ENCODE peak calls at places on chromosomes 12 and 14, in five cellular contexts. T is Caki2, U is amniotic stem cell, N is mesothelial cell of epicardium, J is GDM1. L is an unnamed sample.

GRCh38 chr12:111791507-111791906 is 24.8 kb downstream of the ALDH2 start:
- DNase-seq in T (no peak), U (no peak), N (no peak), J (no peak), L (no peak)

GRCh38 chr14:76922599-76922998 is 96.4 kb downstream of the LRRC74A start:
- DNase-seq in T (no peak), U (no peak), N (no peak), J (no peak), L (no peak)

GRCh38 chr12:115261691-115262398 is 577.9 kb upstream of the TBX3 start:
- DNase-seq in T (peak), U (no peak), N (no peak), J (no peak), L (no peak)

GRCh38 chr12:53011889-53012288 is 5.6 kb downstream of the EIF4B start:
- DNase-seq in T (peak), U (no peak), N (no peak), J (no peak), L (no peak)

GRCh38 chr12:106975098-106975497 is 11.8 kb downstream of the MTERF2 start:
- DNase-seq in T (no peak), U (no peak), N (no peak), J (no peak), L (no peak)

GRCh38 chr14:39102265-39102968 is 618 bp downstream of the SEC23A start:
- DNase-seq in T (peak), U (no peak), N (no peak), J (no peak), L (no peak)

GRCh38 chr12:2259368-2259767 is 206.6 kb downstream of the CACNA1C start:
- DNase-seq in T (no peak), U (no peak), N (no peak), J (peak), L (no peak)

GRCh38 chr14:51869426-51870113 is 9.2 kb downstream of the GNG2 start:
- DNase-seq in T (no peak), U (no peak), N (no peak), J (no peak), L (peak)

GRCh38 chr12:97408363-97408762 is 54.2 kb upstream of the RMST start:
- DNase-seq in T (no peak), U (no peak), N (no peak), J (no peak), L (no peak)

GRCh38 chr12:16385779-16386646 is 38.6 kb downstream of the MGST1 start:
- DNase-seq in T (peak), U (no peak), N (no peak), J (no peak), L (no peak)

GRCh38 chr12:102917026-102917787 is at the start of gene PAH:
- DNase-seq in T (no peak), U (no peak), N (no peak), J (no peak), L (peak)

GRCh38 chr12:109940339-109940923 is 40.4 kb downstream of the TCHP start:
- DNase-seq in T (no peak), U (no peak), N (no peak), J (no peak), L (no peak)

GRCh38 chr12:57518920-57519757 is 1.2 kb downstream of the DDIT3 start:
- DNase-seq in T (peak), U (no peak), N (no peak), J (no peak), L (no peak)

GRCh38 chr14:92797935-92798653 is 4.0 kb downstream of the GOLGA5 start:
- DNase-seq in T (no peak), U (no peak), N (no peak), J (no peak), L (no peak)

L was measured in GM06990.